ENCODE peak calls at places on chromosome 18, in seven cellular contexts. One of them, this sample, is unnamed.

GRCh38 chr18:76613058-76613457 is 118.0 kb upstream of the ZNF516 start:
- DNase-seq in neural progenitor cell: no peak
- DNase-seq in endodermal cell: no peak
- DNase-seq in ascending aorta: no peak
- DNase-seq in kidney: no peak
- DNase-seq in choroid plexus epithelial cell: no peak
- DNase-seq in AG04450: no peak
- DNase-seq in this sample: no peak

GRCh38 chr18:34639662-34640061 is 70.4 kb upstream of the DTNA start:
- DNase-seq in endodermal cell: no peak
- DNase-seq in kidney: no peak
- DNase-seq in choroid plexus epithelial cell: no peak
- DNase-seq in ascending aorta: no peak
- DNase-seq in AG04450: no peak
- DNase-seq in neural progenitor cell: no peak
- DNase-seq in this sample: no peak

GRCh38 chr18:24982831-24983230 is 369.1 kb downstream of the ZNF521 start:
- DNase-seq in kidney: no peak
- DNase-seq in AG04450: no peak
- DNase-seq in choroid plexus epithelial cell: no peak
- DNase-seq in ascending aorta: no peak
- DNase-seq in neural progenitor cell: no peak
- DNase-seq in endodermal cell: no peak
- DNase-seq in this sample: no peak

GRCh38 chr18:6031442-6031841 is 136.1 kb upstream of the TMEM200C start:
- DNase-seq in ascending aorta: no peak
- DNase-seq in choroid plexus epithelial cell: no peak
- DNase-seq in AG04450: no peak
- DNase-seq in endodermal cell: peak; percentile 52
- DNase-seq in neural progenitor cell: no peak
- DNase-seq in kidney: no peak
- DNase-seq in this sample: no peak

GRCh38 chr18:12973562-12974213 is 17.5 kb upstream of the CEP192 start:
- DNase-seq in neural progenitor cell: no peak
- DNase-seq in ascending aorta: no peak
- DNase-seq in AG04450: no peak
- DNase-seq in choroid plexus epithelial cell: peak; percentile 6
- DNase-seq in kidney: no peak
- DNase-seq in endodermal cell: no peak
- DNase-seq in this sample: no peak

GRCh38 chr18:76275913-76276312 is 219.1 kb downstream of the ZNF516 start:
- DNase-seq in endodermal cell: no peak
- DNase-seq in kidney: no peak
- DNase-seq in AG04450: no peak
- DNase-seq in choroid plexus epithelial cell: no peak
- DNase-seq in neural progenitor cell: no peak
- DNase-seq in ascending aorta: no peak
- DNase-seq in this sample: no peak

GRCh38 chr18:68436485-68436884 is 278.4 kb downstream of the TMX3 start:
- DNase-seq in ascending aorta: no peak
- DNase-seq in kidney: no peak
- DNase-seq in choroid plexus epithelial cell: peak; percentile 73
- DNase-seq in endodermal cell: no peak
- DNase-seq in AG04450: no peak
- DNase-seq in neural progenitor cell: no peak
- DNase-seq in this sample: no peak

GRCh38 chr18:35289293-35290069 is 548 bp downstream of the ZSCAN30 start:
- DNase-seq in neural progenitor cell: peak; percentile 8
- DNase-seq in endodermal cell: no peak
- DNase-seq in kidney: no peak
- DNase-seq in choroid plexus epithelial cell: no peak
- DNase-seq in ascending aorta: no peak
- DNase-seq in AG04450: no peak
- DNase-seq in this sample: peak; percentile 5

GRCh38 chr18:25494888-25495287 is 142.9 kb upstream of the ZNF521 start:
- DNase-seq in AG04450: no peak
- DNase-seq in kidney: no peak
- DNase-seq in choroid plexus epithelial cell: no peak
- DNase-seq in ascending aorta: no peak
- DNase-seq in neural progenitor cell: no peak
- DNase-seq in endodermal cell: no peak
- DNase-seq in this sample: no peak

GRCh38 chr18:9757851-9758587 is 49.9 kb downstream of the RAB31 start:
- DNase-seq in kidney: no peak
- DNase-seq in neural progenitor cell: no peak
- DNase-seq in choroid plexus epithelial cell: peak; percentile 58
- DNase-seq in AG04450: no peak
- DNase-seq in ascending aorta: no peak
- DNase-seq in endodermal cell: peak; percentile 34
- DNase-seq in this sample: peak; percentile 82

GRCh38 chr18:22300665-22301636 is 116.8 kb downstream of the CTAGE1 start:
- DNase-seq in ascending aorta: no peak
- DNase-seq in choroid plexus epithelial cell: no peak
- DNase-seq in neural progenitor cell: no peak
- DNase-seq in endodermal cell: no peak
- DNase-seq in AG04450: no peak
- DNase-seq in kidney: no peak
- DNase-seq in this sample: no peak

GRCh38 chr18:56721031-56721430 is 69.9 kb downstream of the WDR7 start:
- DNase-seq in ascending aorta: no peak
- DNase-seq in neural progenitor cell: no peak
- DNase-seq in AG04450: no peak
- DNase-seq in endodermal cell: no peak
- DNase-seq in choroid plexus epithelial cell: peak; percentile 36
- DNase-seq in kidney: no peak
- DNase-seq in this sample: no peak

GRCh38 chr18:62485684-62486083 is 37.1 kb upstream of the ZCCHC2 start:
- DNase-seq in ascending aorta: no peak
- DNase-seq in endodermal cell: no peak
- DNase-seq in AG04450: peak; percentile 18
- DNase-seq in kidney: no peak
- DNase-seq in neural progenitor cell: no peak
- DNase-seq in choroid plexus epithelial cell: peak; percentile 85
- DNase-seq in this sample: peak; percentile 80

GRCh38 chr18:48724455-48724854 is 185.6 kb downstream of the CTIF start:
- DNase-seq in choroid plexus epithelial cell: no peak
- DNase-seq in ascending aorta: no peak
- DNase-seq in endodermal cell: no peak
- DNase-seq in AG04450: no peak
- DNase-seq in kidney: peak; percentile 27
- DNase-seq in neural progenitor cell: no peak
- DNase-seq in this sample: no peak

GRCh38 chr18:22293417-22293816 is 124.0 kb downstream of the GATA6 start:
- DNase-seq in AG04450: no peak
- DNase-seq in choroid plexus epithelial cell: peak; percentile 13
- DNase-seq in neural progenitor cell: no peak
- DNase-seq in endodermal cell: no peak
- DNase-seq in kidney: no peak
- DNase-seq in ascending aorta: no peak
- DNase-seq in this sample: no peak

GRCh38 chr18:63788447-63789096 is 13.4 kb downstream of the SERPINB7 start:
- DNase-seq in choroid plexus epithelial cell: peak; percentile 82
- DNase-seq in kidney: no peak
- DNase-seq in ascending aorta: no peak
- DNase-seq in endodermal cell: no peak
- DNase-seq in neural progenitor cell: no peak
- DNase-seq in AG04450: peak; percentile 58
- DNase-seq in this sample: peak; percentile 87

GRCh38 chr18:50869150-50869549 is 9.8 kb upstream of the ME2 start:
- DNase-seq in ascending aorta: no peak
- DNase-seq in choroid plexus epithelial cell: no peak
- DNase-seq in AG04450: no peak
- DNase-seq in neural progenitor cell: no peak
- DNase-seq in endodermal cell: no peak
- DNase-seq in kidney: no peak
- DNase-seq in this sample: no peak

GRCh38 chr18:10064267-10064666 is 150.5 kb downstream of the VAPA start:
- DNase-seq in AG04450: no peak
- DNase-seq in ascending aorta: no peak
- DNase-seq in neural progenitor cell: no peak
- DNase-seq in kidney: no peak
- DNase-seq in endodermal cell: no peak
- DNase-seq in choroid plexus epithelial cell: no peak
- DNase-seq in this sample: no peak

GRCh38 chr18:9454061-9454703 is 21.1 kb upstream of the RALBP1 start:
- DNase-seq in neural progenitor cell: no peak
- DNase-seq in ascending aorta: no peak
- DNase-seq in AG04450: no peak
- DNase-seq in kidney: no peak
- DNase-seq in endodermal cell: no peak
- DNase-seq in choroid plexus epithelial cell: peak; percentile 20
- DNase-seq in this sample: peak; percentile 16

GRCh38 chr18:72704202-72704601 is 160.1 kb upstream of the CBLN2 start:
- DNase-seq in kidney: no peak
- DNase-seq in ascending aorta: no peak
- DNase-seq in AG04450: no peak
- DNase-seq in choroid plexus epithelial cell: no peak
- DNase-seq in endodermal cell: no peak
- DNase-seq in neural progenitor cell: no peak
- DNase-seq in this sample: no peak

GRCh38 chr18:79488311-79489047 is 92.7 kb downstream of the NFATC1 start:
- DNase-seq in AG04450: no peak
- DNase-seq in neural progenitor cell: no peak
- DNase-seq in ascending aorta: peak; percentile 56
- DNase-seq in kidney: peak; percentile 65
- DNase-seq in choroid plexus epithelial cell: no peak
- DNase-seq in endodermal cell: no peak
- DNase-seq in this sample: no peak

GRCh38 chr18:35193313-35193712 is 47.5 kb upstream of the ZNF397 start:
- DNase-seq in AG04450: no peak
- DNase-seq in choroid plexus epithelial cell: no peak
- DNase-seq in endodermal cell: no peak
- DNase-seq in neural progenitor cell: no peak
- DNase-seq in ascending aorta: no peak
- DNase-seq in kidney: no peak
- DNase-seq in this sample: no peak

GRCh38 chr18:67117804-67118203 is 398.7 kb downstream of the DSEL start:
- DNase-seq in neural progenitor cell: no peak
- DNase-seq in choroid plexus epithelial cell: peak; percentile 63
- DNase-seq in ascending aorta: no peak
- DNase-seq in AG04450: no peak
- DNase-seq in kidney: no peak
- DNase-seq in endodermal cell: no peak
- DNase-seq in this sample: peak; percentile 4

GRCh38 chr18:50663626-50664441 is 103.9 kb downstream of the MAPK4 start:
- DNase-seq in AG04450: no peak
- DNase-seq in ascending aorta: no peak
- DNase-seq in neural progenitor cell: no peak
- DNase-seq in kidney: no peak
- DNase-seq in choroid plexus epithelial cell: no peak
- DNase-seq in endodermal cell: peak; percentile 13
- DNase-seq in this sample: no peak

GRCh38 chr18:31499157-31499524 is 1.2 kb downstream of the DSG2 start:
- DNase-seq in ascending aorta: no peak
- DNase-seq in endodermal cell: no peak
- DNase-seq in AG04450: no peak
- DNase-seq in kidney: no peak
- DNase-seq in choroid plexus epithelial cell: no peak
- DNase-seq in neural progenitor cell: no peak
- DNase-seq in this sample: no peak
- H3K4me3 ChIP-seq in ascending aorta: no peak overlapping the region
- H3K4me3 ChIP-seq in endodermal cell: peak overlapping the region; percentile 90
- H3K4me3 ChIP-seq in AG04450: no peak overlapping the region
- H3K4me3 ChIP-seq in kidney: peak overlapping the region; percentile 82
- H3K4me3 ChIP-seq in choroid plexus epithelial cell: peak overlapping the region; percentile 81
- H3K4me3 ChIP-seq in neural progenitor cell: peak overlapping the region; percentile 69
- H3K4me3 ChIP-seq in this sample: peak overlapping the region; percentile 76

GRCh38 chr18:36761186-36761698 is 67.6 kb downstream of the TPGS2 start:
- DNase-seq in choroid plexus epithelial cell: no peak
- DNase-seq in kidney: no peak
- DNase-seq in AG04450: no peak
- DNase-seq in endodermal cell: no peak
- DNase-seq in ascending aorta: no peak
- DNase-seq in neural progenitor cell: no peak
- DNase-seq in this sample: no peak
- TF ChIP-seq CTCF in choroid plexus epithelial cell: no peak
- TF ChIP-seq CTCF in kidney: no peak
- TF ChIP-seq CTCF in AG04450: no peak
- TF ChIP-seq CTCF in endodermal cell: peak; percentile 54
- TF ChIP-seq CTCF in ascending aorta: no peak
- TF ChIP-seq CTCF in neural progenitor cell: no peak
- TF ChIP-seq CTCF in this sample: no peak

GRCh38 chr18:21117385-21118135 is 5.9 kb upstream of the ROCK1 start:
- DNase-seq in ascending aorta: no peak
- DNase-seq in neural progenitor cell: no peak
- DNase-seq in endodermal cell: no peak
- DNase-seq in choroid plexus epithelial cell: peak; percentile 86
- DNase-seq in kidney: no peak
- DNase-seq in AG04450: peak; percentile 70
- DNase-seq in this sample: peak; percentile 84
- H3K4me3 ChIP-seq in ascending aorta: peak overlapping the region; percentile 23
- H3K4me3 ChIP-seq in neural progenitor cell: no peak overlapping the region
- H3K4me3 ChIP-seq in endodermal cell: no peak overlapping the region
- H3K4me3 ChIP-seq in choroid plexus epithelial cell: no peak overlapping the region
- H3K4me3 ChIP-seq in kidney: no peak overlapping the region
- H3K4me3 ChIP-seq in AG04450: no peak overlapping the region
- H3K4me3 ChIP-seq in this sample: no peak overlapping the region

GRCh38 chr18:71431689-71432088 is 1112.5 kb downstream of the CBLN2 start:
- DNase-seq in neural progenitor cell: no peak
- DNase-seq in ascending aorta: no peak
- DNase-seq in endodermal cell: no peak
- DNase-seq in AG04450: no peak
- DNase-seq in kidney: no peak
- DNase-seq in choroid plexus epithelial cell: no peak
- DNase-seq in this sample: no peak

GRCh38 chr18:71431171-71431570 is 1113.0 kb downstream of the CBLN2 start:
- DNase-seq in endodermal cell: no peak
- DNase-seq in choroid plexus epithelial cell: no peak
- DNase-seq in AG04450: no peak
- DNase-seq in ascending aorta: no peak
- DNase-seq in kidney: peak; percentile 22
- DNase-seq in neural progenitor cell: no peak
- DNase-seq in this sample: no peak

GRCh38 chr18:71426441-71426840 is 1117.7 kb downstream of the CBLN2 start:
- DNase-seq in endodermal cell: no peak
- DNase-seq in AG04450: no peak
- DNase-seq in kidney: no peak
- DNase-seq in choroid plexus epithelial cell: peak; percentile 12
- DNase-seq in neural progenitor cell: no peak
- DNase-seq in ascending aorta: no peak
- DNase-seq in this sample: no peak
- TF ChIP-seq CTCF in endodermal cell: peak; percentile 50
- TF ChIP-seq CTCF in AG04450: no peak
- TF ChIP-seq CTCF in kidney: no peak
- TF ChIP-seq CTCF in choroid plexus epithelial cell: peak; percentile 30
- TF ChIP-seq CTCF in neural progenitor cell: no peak
- TF ChIP-seq CTCF in ascending aorta: no peak
- TF ChIP-seq CTCF in this sample: peak; percentile 7

DNA sequence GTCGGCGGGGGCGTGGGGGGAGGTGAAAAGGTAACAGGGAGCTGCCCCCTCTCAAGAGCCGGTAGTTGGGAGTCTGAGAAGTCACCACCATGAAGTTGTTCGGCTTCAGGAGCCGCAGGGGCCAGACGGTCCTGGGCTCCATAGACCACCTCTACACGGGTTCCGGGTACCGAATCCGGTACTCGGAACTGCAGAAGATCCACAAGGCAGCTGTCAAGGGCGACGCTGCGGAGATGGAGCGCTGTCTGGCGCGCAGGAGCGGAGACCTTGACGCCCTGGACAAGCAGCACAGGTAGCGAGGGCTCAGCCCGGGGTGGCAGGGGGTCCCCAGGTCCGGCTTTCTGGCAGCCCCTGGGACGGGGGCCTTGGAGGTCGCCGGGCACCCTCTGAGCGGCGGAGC is 47.1 kb upstream of the ZNF519 start:
- DNase-seq in kidney: no peak
- DNase-seq in choroid plexus epithelial cell: no peak
- DNase-seq in endodermal cell: no peak
- DNase-seq in AG04450: no peak
- DNase-seq in ascending aorta: no peak
- DNase-seq in neural progenitor cell: no peak
- DNase-seq in this sample: peak; percentile 1
- H3K4me3 ChIP-seq in kidney: peak overlapping the region; percentile 51
- H3K4me3 ChIP-seq in choroid plexus epithelial cell: peak overlapping the region; percentile 55
- H3K4me3 ChIP-seq in endodermal cell: no peak overlapping the region
- H3K4me3 ChIP-seq in AG04450: no peak overlapping the region
- H3K4me3 ChIP-seq in ascending aorta: peak overlapping the region; percentile 52
- H3K4me3 ChIP-seq in neural progenitor cell: no peak overlapping the region
- H3K4me3 ChIP-seq in this sample: peak overlapping the region; percentile 41

This sample was measured in astrocyte of the spinal cord.